ENCODE peak calls at places on chromosomes 2 and 18, in four cellular contexts. Z is A549, C is body of pancreas, X is heart left ventricle. K is an unnamed sample.

GRCh38 chr18:10330428-10330827 is 124.0 kb upstream of the APCDD1 start:
- ATAC-seq in Z (no peak), C (no peak), X (no peak), K (no peak)

GRCh38 chr18:63197246-63197791 is 122.2 kb downstream of the BCL2 start:
- ATAC-seq in Z (no peak), C (no peak), X (no peak), K (no peak)

GRCh38 chr18:55869965-55870585 is 282.1 kb upstream of the TCF4 start:
- ATAC-seq in Z (no peak), C (no peak), X (peak; percentile 72), K (peak; percentile 89)

GRCh38 chr18:75854174-75854573 is 426.7 kb upstream of the SMIM21 start:
- ATAC-seq in Z (no peak), C (no peak), X (no peak), K (no peak)

GRCh38 chr2:134420256-134420655 is 166.4 kb downstream of the MGAT5 start:
- ATAC-seq in Z (no peak), C (no peak), X (peak; percentile 74), K (no peak)

GRCh38 chr18:27057459-27058302 is 127.4 kb downstream of the CHST9 start:
- ATAC-seq in Z (no peak), C (peak; percentile 68), X (peak; percentile 96), K (peak; percentile 85)

GRCh38 chr2:62467100-62467474 is 38.9 kb downstream of the TMEM17 start:
- ATAC-seq in Z (no peak), C (no peak), X (no peak), K (no peak)

GRCh38 chr2:233062946-233063268 is 2.8 kb downstream of the INPP5D start:
- ATAC-seq in Z (no peak), C (no peak), X (no peak), K (no peak)

GRCh38 chr2:46335404-46335965 is 38.3 kb downstream of the EPAS1 start:
- ATAC-seq in Z (peak; percentile 57), C (peak; percentile 1), X (peak; percentile 16), K (peak; percentile 24)

GRCh38 chr18:57859314-57859713 is 56.2 kb upstream of the ATP8B1 start:
- ATAC-seq in Z (peak; percentile 50), C (peak; percentile 66), X (no peak), K (no peak)

GRCh38 chr18:23814977-23815614 is 125.8 kb downstream of the LAMA3 start:
- ATAC-seq in Z (no peak), C (no peak), X (peak; percentile 95), K (peak; percentile 58)

GRCh38 chr18:24114924-24115549 is 23.8 kb upstream of the CABYR start:
- ATAC-seq in Z (no peak), C (no peak), X (no peak), K (no peak)

GRCh38 chr2:107719781-107720180 is 106.9 kb upstream of the RGPD4 start:
- ATAC-seq in Z (no peak), C (no peak), X (no peak), K (no peak)

GRCh38 chr2:74708883-74709282 is 54.8 kb downstream of the SEMA4F start:
- ATAC-seq in Z (no peak), C (no peak), X (no peak), K (no peak)

GRCh38 chr2:232761301-232761907 is 15.0 kb downstream of the KCNJ13 start:
- ATAC-seq in Z (peak; percentile 64), C (no peak), X (no peak), K (no peak)

GRCh38 chr2:151770995-151771394 is 36.7 kb upstream of the NEB start:
- ATAC-seq in Z (no peak), C (no peak), X (no peak), K (no peak)

GRCh38 chr2:66888791-66889631 is 454.1 kb downstream of the MEIS1 start:
- ATAC-seq in Z (no peak), C (peak; percentile 35), X (peak; percentile 73), K (peak; percentile 78)

GRCh38 chr2:226674123-226674522 is 125.5 kb downstream of the IRS1 start:
- ATAC-seq in Z (no peak), C (no peak), X (peak; percentile 85), K (peak; percentile 39)

GRCh38 chr2:31318360-31319336 is 84.7 kb downstream of the EHD3 start:
- ATAC-seq in Z (no peak), C (no peak), X (peak; percentile 70), K (peak; percentile 69)

GRCh38 chr2:216603010-216603883 is 30.0 kb upstream of the IGFBP2 start:
- ATAC-seq in Z (no peak), C (peak; percentile 71), X (no peak), K (no peak)
- H3K4me1 ChIP-seq in Z (peaks cover 7% of the 10 kb centered on the region), C (peaks cover 13% of the 10 kb centered on the region), X (peaks cover 6% of the 10 kb centered on the region), K (no peaks in the 10 kb centered on the region)

DNA sequence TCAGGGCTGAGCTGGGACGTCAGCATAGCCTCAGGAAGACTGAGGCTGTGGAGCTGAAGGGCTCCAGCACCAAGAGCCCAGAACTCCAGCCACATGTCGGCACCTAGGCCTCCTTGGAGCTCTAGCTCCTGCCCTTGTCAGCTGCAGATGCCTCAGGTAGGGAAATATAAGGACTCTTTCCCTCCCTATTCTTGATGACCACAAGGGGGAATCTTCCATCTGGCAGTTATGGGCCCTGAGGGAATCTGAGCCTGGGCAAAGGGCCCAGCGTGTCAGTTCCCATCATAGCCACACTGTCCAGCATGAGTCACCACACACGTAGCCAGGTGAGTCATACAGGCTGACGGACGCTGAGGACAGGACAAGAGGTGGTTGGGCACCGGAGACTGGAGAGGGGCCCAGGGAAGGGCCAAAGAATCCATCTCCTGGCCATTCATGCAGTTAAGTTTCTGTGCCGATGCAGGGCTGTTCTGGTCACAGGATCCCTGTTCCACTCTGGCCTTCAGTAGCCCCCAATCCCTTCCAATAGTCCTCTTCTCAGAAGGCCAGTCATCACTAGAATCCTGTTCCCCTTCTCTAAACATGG is 1.8 kb downstream of the MPV17 start:
- ATAC-seq in Z (peak; percentile 86), C (peak; percentile 78), X (peak; percentile 82), K (peak; percentile 82)
- TF ChIP-seq POLR2A in Z (no peak), C (peak; percentile 52), X (no peak), K (no peak)

DNA sequence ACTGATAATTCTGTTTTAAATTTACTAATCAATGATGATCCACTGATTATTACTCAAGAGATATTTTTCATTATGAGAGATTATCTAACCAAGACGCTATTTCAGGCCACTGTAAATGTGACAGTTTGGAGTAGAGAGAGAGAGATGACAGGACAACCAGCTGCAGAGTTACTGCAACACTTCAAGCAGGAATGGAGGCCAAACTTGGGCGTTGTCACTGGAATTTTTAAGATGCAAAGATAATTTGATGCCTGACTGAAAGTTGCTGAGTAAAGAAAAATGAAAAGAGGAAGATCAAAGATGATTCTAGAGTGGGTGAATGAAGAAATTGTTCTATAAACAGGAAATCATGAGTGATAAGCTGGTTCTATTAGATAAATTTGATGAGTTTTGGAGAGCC is 1302.1 kb upstream of the TMEFF2 start:
- ATAC-seq in Z (no peak), C (no peak), X (no peak), K (no peak)
- TF ChIP-seq CTCF in Z (no peak), C (no peak), X (no peak), K (no peak)

GRCh38 chr2:18049325-18049724 is 170.9 kb downstream of the KCNS3 start:
- ATAC-seq in Z (no peak), C (no peak), X (no peak), K (no peak)
- H3K4me1 ChIP-seq in Z (no peaks in the 10 kb centered on the region), C (no peaks in the 10 kb centered on the region), X (peaks cover 16% of the 10 kb centered on the region), K (peaks cover 4% of the 10 kb centered on the region)

GRCh38 chr2:85132834-85133637 is at the start of gene TCF7L1:
- ATAC-seq in Z (peak; percentile 87), C (peak; percentile 85), X (peak; percentile 95), K (peak; percentile 92)
- TF ChIP-seq POLR2A in Z (peak; percentile 70), C (no peak), X (no peak), K (peak; percentile 56)

K was measured in gastroesophageal sphincter.